ENCODE peak calls at places on chromosomes 3 and 15, in eight cellular contexts. One of them, this sample, is unnamed.
A peak's percentile ranks its signal among the peaks of the same experiment; 100 is the strongest.

GRCh38 chr3:45988804-45989203 is 6.8 kb downstream of the FYCO1 start:
- DNase-seq in sciatic nerve: no peak
- DNase-seq in NT2/D1: no peak
- DNase-seq in hippocampal formation: no peak
- DNase-seq in naive thymus-derived CD8-positive, alpha-beta T cell: no peak
- DNase-seq in NCI-H524 treated with DMSO at 0.1 percent for 48 hours: no peak
- DNase-seq in mesendoderm: no peak
- DNase-seq in natural killer cell treated with Interleukin-12 subunit alpha and Interleukin-12 subunit beta and Interleukin-15 and Interleukin-18, amount 100 ng/mL, for 72 hours: no peak
- DNase-seq in this sample: peak; percentile 96

GRCh38 chr3:22608721-22609120 is 594.4 kb upstream of the UBE2E2 start:
- DNase-seq in sciatic nerve: no peak
- DNase-seq in NT2/D1: no peak
- DNase-seq in hippocampal formation: no peak
- DNase-seq in naive thymus-derived CD8-positive, alpha-beta T cell: no peak
- DNase-seq in NCI-H524 treated with DMSO at 0.1 percent for 48 hours: no peak
- DNase-seq in mesendoderm: no peak
- DNase-seq in natural killer cell treated with Interleukin-12 subunit alpha and Interleukin-12 subunit beta and Interleukin-15 and Interleukin-18, amount 100 ng/mL, for 72 hours: no peak
- DNase-seq in this sample: no peak

GRCh38 chr3:86934851-86935250 is 56.1 kb downstream of the VGLL3 start:
- DNase-seq in sciatic nerve: no peak
- DNase-seq in NT2/D1: no peak
- DNase-seq in hippocampal formation: no peak
- DNase-seq in naive thymus-derived CD8-positive, alpha-beta T cell: no peak
- DNase-seq in NCI-H524 treated with DMSO at 0.1 percent for 48 hours: no peak
- DNase-seq in mesendoderm: no peak
- DNase-seq in natural killer cell treated with Interleukin-12 subunit alpha and Interleukin-12 subunit beta and Interleukin-15 and Interleukin-18, amount 100 ng/mL, for 72 hours: no peak
- DNase-seq in this sample: peak; percentile 55

GRCh38 chr15:72604794-72605193 is 49.7 kb upstream of the GOLGA6B start:
- DNase-seq in sciatic nerve: no peak
- DNase-seq in NT2/D1: no peak
- DNase-seq in hippocampal formation: no peak
- DNase-seq in naive thymus-derived CD8-positive, alpha-beta T cell: no peak
- DNase-seq in NCI-H524 treated with DMSO at 0.1 percent for 48 hours: no peak
- DNase-seq in mesendoderm: peak; percentile 73
- DNase-seq in natural killer cell treated with Interleukin-12 subunit alpha and Interleukin-12 subunit beta and Interleukin-15 and Interleukin-18, amount 100 ng/mL, for 72 hours: no peak
- DNase-seq in this sample: no peak

GRCh38 chr15:82197734-82198594 is 64.6 kb downstream of the EFL1 start:
- DNase-seq in sciatic nerve: peak; percentile 83
- DNase-seq in NT2/D1: peak; percentile 59
- DNase-seq in hippocampal formation: peak; percentile 67
- DNase-seq in naive thymus-derived CD8-positive, alpha-beta T cell: peak; percentile 36
- DNase-seq in NCI-H524 treated with DMSO at 0.1 percent for 48 hours: no peak
- DNase-seq in mesendoderm: peak; percentile 79
- DNase-seq in natural killer cell treated with Interleukin-12 subunit alpha and Interleukin-12 subunit beta and Interleukin-15 and Interleukin-18, amount 100 ng/mL, for 72 hours: peak; percentile 69
- DNase-seq in this sample: peak; percentile 53

GRCh38 chr3:138124689-138125420 is 7.3 kb downstream of the A4GNT start:
- DNase-seq in sciatic nerve: no peak
- DNase-seq in NT2/D1: no peak
- DNase-seq in hippocampal formation: no peak
- DNase-seq in naive thymus-derived CD8-positive, alpha-beta T cell: no peak
- DNase-seq in NCI-H524 treated with DMSO at 0.1 percent for 48 hours: no peak
- DNase-seq in mesendoderm: no peak
- DNase-seq in natural killer cell treated with Interleukin-12 subunit alpha and Interleukin-12 subunit beta and Interleukin-15 and Interleukin-18, amount 100 ng/mL, for 72 hours: no peak
- DNase-seq in this sample: peak; percentile 51

GRCh38 chr3:66383998-66384745 is 116.7 kb downstream of the LRIG1 start:
- DNase-seq in sciatic nerve: no peak
- DNase-seq in NT2/D1: no peak
- DNase-seq in hippocampal formation: no peak
- DNase-seq in naive thymus-derived CD8-positive, alpha-beta T cell: no peak
- DNase-seq in NCI-H524 treated with DMSO at 0.1 percent for 48 hours: no peak
- DNase-seq in mesendoderm: no peak
- DNase-seq in natural killer cell treated with Interleukin-12 subunit alpha and Interleukin-12 subunit beta and Interleukin-15 and Interleukin-18, amount 100 ng/mL, for 72 hours: no peak
- DNase-seq in this sample: no peak

GRCh38 chr3:49900491-49901153 is 3.1 kb downstream of the MST1R start:
- DNase-seq in sciatic nerve: no peak
- DNase-seq in NT2/D1: no peak
- DNase-seq in hippocampal formation: no peak
- DNase-seq in naive thymus-derived CD8-positive, alpha-beta T cell: no peak
- DNase-seq in NCI-H524 treated with DMSO at 0.1 percent for 48 hours: no peak
- DNase-seq in mesendoderm: no peak
- DNase-seq in natural killer cell treated with Interleukin-12 subunit alpha and Interleukin-12 subunit beta and Interleukin-15 and Interleukin-18, amount 100 ng/mL, for 72 hours: no peak
- DNase-seq in this sample: peak; percentile 98

GRCh38 chr3:127452321-127452821 is 138.2 kb downstream of the TPRA1 start:
- DNase-seq in sciatic nerve: peak; percentile 44
- DNase-seq in NT2/D1: no peak
- DNase-seq in hippocampal formation: peak; percentile 19
- DNase-seq in naive thymus-derived CD8-positive, alpha-beta T cell: no peak
- DNase-seq in NCI-H524 treated with DMSO at 0.1 percent for 48 hours: no peak
- DNase-seq in mesendoderm: no peak
- DNase-seq in natural killer cell treated with Interleukin-12 subunit alpha and Interleukin-12 subunit beta and Interleukin-15 and Interleukin-18, amount 100 ng/mL, for 72 hours: peak; percentile 59
- DNase-seq in this sample: no peak

GRCh38 chr3:57105585-57105984 is 45.1 kb downstream of the SPATA12 start:
- DNase-seq in sciatic nerve: no peak
- DNase-seq in NT2/D1: no peak
- DNase-seq in hippocampal formation: no peak
- DNase-seq in naive thymus-derived CD8-positive, alpha-beta T cell: no peak
- DNase-seq in NCI-H524 treated with DMSO at 0.1 percent for 48 hours: no peak
- DNase-seq in mesendoderm: no peak
- DNase-seq in natural killer cell treated with Interleukin-12 subunit alpha and Interleukin-12 subunit beta and Interleukin-15 and Interleukin-18, amount 100 ng/mL, for 72 hours: no peak
- DNase-seq in this sample: no peak

This sample was measured in bronchial epithelial cell.